ENCODE peak calls at places on chromosomes 13 and 19, in five cellular contexts. E is ovary; W is CD4-positive, alpha-beta T cell; Q is fibroblast of pulmonary artery; U is uterus. P is an unnamed sample.

GRCh38 chr19:9847087-9847671 is 12.1 kb downstream of the PIN1 start:
- DNase-seq in W (peak), U (peak), Q (peak), E (no peak), P (no peak)

GRCh38 chr19:15122331-15123030 is 15.3 kb downstream of the SYDE1 start:
- DNase-seq in Q (no peak), U (no peak), W (no peak), E (no peak), P (no peak)

GRCh38 chr19:42553292-42554045 is 25.2 kb upstream of the CEACAM1 start:
- DNase-seq in W (no peak), Q (peak), U (no peak), E (no peak), P (peak)

GRCh38 chr19:39132344-39132969 is 6.9 kb downstream of the PAK4 start:
- DNase-seq in W (no peak), Q (no peak), E (no peak), U (no peak), P (no peak)

GRCh38 chr13:20814224-20814910 is 40.6 kb upstream of the EEF1AKMT1 start:
- DNase-seq in E (peak), W (no peak), Q (peak), U (peak), P (peak)

GRCh38 chr19:7312816-7313215 is 18.6 kb upstream of the INSR start:
- DNase-seq in U (no peak), E (no peak), W (no peak), Q (no peak), P (no peak)

GRCh38 chr19:33676999-33677665 is 55.4 kb downstream of the CHST8 start:
- DNase-seq in E (no peak), U (no peak), W (no peak), Q (no peak), P (peak)

GRCh38 chr19:48695743-48696352 is at the start of gene FUT2:
- DNase-seq in E (no peak), U (no peak), Q (no peak), W (no peak), P (no peak)

GRCh38 chr13:99374169-99374991 is 67.2 kb upstream of the GPR183 start:
- DNase-seq in Q (no peak), W (no peak), U (no peak), E (no peak), P (no peak)

GRCh38 chr13:35690546-35690945 is 214.1 kb upstream of the MAB21L1 start:
- DNase-seq in Q (peak), E (no peak), U (no peak), W (no peak), P (no peak)

GRCh38 chr13:112056739-112057433 is 10.1 kb upstream of the SOX1 start:
- DNase-seq in Q (no peak), U (no peak), E (no peak), W (no peak), P (no peak)

GRCh38 chr19:11265785-11266236 is 3.5 kb upstream of the DOCK6 start:
- DNase-seq in W (no peak), Q (no peak), U (no peak), E (no peak), P (no peak)

GRCh38 chr19:54523403-54523802 is 20.8 kb downstream of the LAIR2 start:
- DNase-seq in W (no peak), U (peak), Q (peak), E (no peak), P (no peak)

DNA sequence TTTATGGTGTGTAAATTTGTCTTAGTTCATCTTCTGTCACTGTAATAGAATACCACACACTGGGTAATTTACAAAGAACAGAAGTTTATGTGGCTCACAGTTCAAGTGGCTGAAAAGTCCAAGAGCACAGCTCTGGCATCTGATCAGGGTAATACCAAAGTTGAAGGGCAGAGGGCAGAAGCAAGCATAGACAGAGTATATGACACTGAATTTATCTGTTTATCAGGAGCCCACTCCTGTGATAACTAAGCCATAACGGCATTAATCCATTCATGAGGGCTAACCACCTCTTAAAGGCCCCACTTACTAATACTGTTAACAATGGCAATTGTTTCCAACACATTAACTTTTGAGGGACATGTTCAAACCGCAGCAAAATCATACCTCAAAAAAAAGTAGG is 4.0 kb upstream of the RFXAP start:
- DNase-seq in E (no peak), Q (no peak), W (no peak), U (no peak), P (no peak)
- TF ChIP-seq CTCF in E (no peak), Q (peak), W (peak), U (no peak), P (no peak)

GRCh38 chr19:58515259-58515658 is 3.5 kb upstream of the SLC27A5 start:
- DNase-seq in U (no peak), Q (no peak), E (no peak), W (no peak), P (no peak)

GRCh38 chr19:58513213-58513693 is 1.5 kb upstream of the SLC27A5 start:
- DNase-seq in U (no peak), E (no peak), W (no peak), Q (no peak), P (no peak)

GRCh38 chr19:58514564-58515020 is 2.8 kb upstream of the SLC27A5 start:
- DNase-seq in W (no peak), U (no peak), E (no peak), Q (no peak), P (no peak)

GRCh38 chr19:58511353-58512208 is at the start of gene SLC27A5:
- DNase-seq in E (no peak), U (no peak), W (no peak), Q (no peak), P (no peak)

GRCh38 chr19:58513694-58514563 is 2.1 kb upstream of the SLC27A5 start:
- DNase-seq in U (peak), E (peak), W (peak), Q (peak), P (peak)
- TF ChIP-seq CTCF in U (peak), E (peak), W (peak), Q (peak), P (peak)

DNA sequence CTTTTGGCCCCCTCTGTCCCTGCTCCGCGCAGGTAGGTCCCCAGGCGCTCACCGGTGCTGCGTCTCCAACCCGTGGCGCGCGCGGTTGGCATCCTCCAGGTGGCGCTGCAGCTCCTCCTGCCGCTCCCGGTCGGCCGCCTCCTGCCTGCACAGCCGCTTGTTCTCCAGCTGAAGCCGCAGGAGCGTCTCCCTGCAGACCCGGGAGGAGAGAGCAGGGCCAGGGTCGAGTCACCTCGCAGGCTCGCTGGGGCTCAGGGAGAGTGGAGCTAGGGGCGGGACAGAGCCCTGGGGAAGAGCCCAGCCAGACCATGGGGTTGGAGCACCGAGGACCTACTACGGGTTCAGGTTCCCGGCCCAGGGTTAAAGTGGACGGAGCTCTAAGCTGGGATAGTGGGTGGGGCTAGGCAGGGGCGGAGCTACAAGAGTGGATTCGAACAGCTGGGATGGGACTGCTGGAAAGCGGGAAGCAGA is 9.3 kb downstream of the HOOK2 start:
- DNase-seq in E (peak), W (peak), U (peak), Q (peak), P (peak)
- TF ChIP-seq CTCF in E (peak), W (peak), U (peak), Q (peak), P (peak)

DNA sequence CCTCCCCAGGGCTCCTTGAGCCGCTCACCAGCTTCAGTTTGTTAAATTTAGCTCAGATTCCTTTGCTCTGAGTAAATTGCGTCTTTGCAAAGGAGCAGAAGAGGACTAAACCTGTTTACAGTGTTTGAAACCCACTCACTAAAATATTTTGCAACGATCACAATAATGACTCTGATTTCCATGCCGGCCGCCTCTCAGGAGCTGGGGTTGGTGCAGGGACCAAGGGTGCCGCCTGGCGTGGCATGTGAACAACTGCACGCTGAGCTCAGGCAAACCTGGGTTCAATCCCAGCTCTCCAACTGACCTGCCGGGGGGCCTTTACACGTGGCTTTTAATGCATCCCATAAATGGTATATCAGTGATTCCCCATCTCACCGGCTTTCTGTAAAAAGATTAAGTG is 68.7 kb upstream of the CACNA1A start:
- DNase-seq in U (no peak), Q (no peak), E (no peak), W (no peak), P (no peak)
- TF ChIP-seq CTCF in U (no peak), Q (peak), E (no peak), W (no peak), P (no peak)

DNA sequence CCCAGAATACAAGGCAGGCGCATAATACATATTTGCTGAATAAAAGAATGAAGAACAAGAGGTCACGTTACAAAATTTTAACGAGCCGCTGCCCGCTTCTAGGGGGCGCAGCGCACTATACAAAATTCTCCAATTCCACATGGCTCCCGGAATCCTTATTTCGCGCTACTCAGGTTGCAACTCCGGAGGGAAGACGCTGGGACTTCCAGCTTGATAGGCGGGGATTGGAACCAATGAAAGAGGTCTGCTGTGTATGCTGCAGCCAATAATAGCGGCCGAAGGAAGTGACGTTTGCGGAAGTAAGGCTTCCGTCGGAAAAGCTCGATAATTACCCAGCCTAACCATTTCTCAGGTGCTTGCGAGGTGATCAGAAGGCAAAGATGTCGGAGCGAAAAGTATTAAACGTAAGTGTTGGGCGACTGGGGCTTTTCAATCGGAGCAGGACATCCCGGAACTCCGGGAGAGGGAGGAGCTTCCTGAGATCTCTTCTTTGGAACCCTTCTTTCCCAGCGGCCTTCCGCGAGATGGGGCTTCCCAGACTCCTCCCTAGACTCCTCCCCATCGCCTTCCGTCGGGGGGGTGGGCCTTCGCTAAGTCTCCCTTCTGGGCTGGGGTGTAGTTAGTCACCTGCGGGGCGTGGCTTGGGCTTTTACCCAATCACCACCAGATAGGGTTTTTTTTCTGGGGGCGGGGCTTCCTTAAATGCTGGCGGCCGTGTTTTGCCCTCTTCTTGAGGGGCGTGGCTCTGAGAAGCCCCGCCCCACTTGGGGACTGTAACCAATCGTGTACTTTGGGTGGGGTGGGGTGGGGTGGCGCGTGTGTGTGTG is at the start of gene YJU2:
- DNase-seq in W (peak), E (peak), Q (peak), U (peak), P (peak)
- TF ChIP-seq CTCF in W (peak), E (peak), Q (peak), U (peak), P (no peak)

GRCh38 chr13:29564828-29565227 is 30.7 kb downstream of the SLC7A1 start:
- DNase-seq in Q (no peak), U (no peak), E (no peak), W (no peak), P (no peak)
- TF ChIP-seq CTCF in Q (no peak), U (peak), E (no peak), W (no peak), P (no peak)

DNA sequence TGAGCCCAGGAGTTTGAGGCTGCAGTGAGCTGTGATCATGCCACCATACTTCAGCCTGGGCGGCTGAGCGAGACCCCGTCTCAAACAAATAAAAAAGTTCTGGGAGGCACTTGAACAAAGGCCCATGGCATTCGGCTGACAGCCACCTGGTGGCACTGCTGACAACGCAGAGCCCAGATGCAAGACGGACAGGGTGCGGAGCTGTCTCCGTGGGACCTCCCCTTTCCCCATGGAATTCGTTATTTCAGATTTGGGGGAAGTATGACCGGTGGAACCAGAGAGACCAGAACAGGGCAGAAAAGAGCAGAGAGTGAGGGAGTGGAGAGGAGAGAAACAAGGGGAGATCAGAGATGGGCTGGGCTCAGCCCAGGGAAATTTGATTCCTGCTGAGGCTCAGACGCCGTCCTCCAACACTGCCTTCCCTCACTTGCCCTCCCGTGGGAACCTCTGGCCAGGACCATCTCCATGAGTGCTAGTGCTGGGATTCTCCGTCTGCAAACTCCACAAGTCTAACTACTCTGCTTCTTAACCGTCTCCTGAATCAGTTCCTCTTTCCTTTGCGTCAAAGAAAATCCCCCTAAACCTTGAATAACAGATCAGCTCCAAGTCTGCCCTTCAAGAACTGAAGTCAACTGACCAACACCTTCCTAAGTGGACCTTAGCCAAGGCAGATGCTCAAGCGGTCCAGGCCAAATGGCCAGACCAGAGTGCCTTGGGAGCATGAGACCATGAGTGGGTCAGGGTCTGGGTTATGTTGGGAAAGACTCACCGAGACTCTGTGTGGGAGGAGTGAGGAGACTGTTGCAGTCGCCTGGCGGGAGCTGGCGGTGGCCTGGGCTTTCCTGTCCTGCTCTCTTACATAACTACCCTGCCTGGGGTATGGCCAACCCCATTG is 11.9 kb upstream of the ATF5 start:
- DNase-seq in U (no peak), W (no peak), Q (no peak), E (no peak), P (no peak)
- TF ChIP-seq CTCF in U (no peak), W (no peak), Q (peak), E (no peak), P (no peak)

GRCh38 chr19:18831524-18832330 is at the start of gene UPF1:
- DNase-seq in Q (peak), E (peak), W (peak), U (peak), P (peak)
- TF ChIP-seq CTCF in Q (no peak), E (no peak), W (no peak), U (peak), P (no peak)

GRCh38 chr13:32031025-32031814 is at the start of gene FRY:
- DNase-seq in U (peak), Q (peak), E (peak), W (peak), P (peak)
- TF ChIP-seq CTCF in U (no peak), Q (peak), E (peak), W (peak), P (no peak)

P was measured in mesothelial cell of epicardium.